ENCODE peak calls at places on chromosomes 13 and 19, in eight cellular contexts. U is transverse colon; I is AG04450; F is GM20000; R is tibial nerve; A is CD4-positive, alpha-beta T cell; T is ovary; M is endothelial cell. V is an unnamed sample.

GRCh38 chr19:5228932-5229777 is 111.5 kb downstream of the PTPRS start:
- DNase-seq in U (no peak), I (no peak), F (no peak), R (no peak), A (no peak), T (peak), M (no peak), V (no peak)

GRCh38 chr13:61648546-61648945 is 232.9 kb upstream of the PCDH20 start:
- DNase-seq in U (no peak), I (no peak), F (no peak), R (no peak), A (no peak), T (no peak), M (no peak), V (no peak)

GRCh38 chr19:55640577-55641375 is at the start of gene ZNF580:
- DNase-seq in U (peak), I (no peak), F (peak), R (peak), A (peak), T (peak), M (peak), V (peak)

GRCh38 chr19:38742906-38743305 is 1.4 kb downstream of the CAPN12 start:
- DNase-seq in U (no peak), I (no peak), F (no peak), R (no peak), A (no peak), T (no peak), M (no peak), V (no peak)

GRCh38 chr13:42707596-42707995 is 73.8 kb upstream of the FAM216B start:
- DNase-seq in U (no peak), I (peak), F (no peak), R (no peak), A (no peak), T (no peak), M (no peak), V (no peak)

GRCh38 chr19:1089891-1090290 is 5.3 kb downstream of the POLR2E start:
- DNase-seq in U (no peak), I (no peak), F (no peak), R (no peak), A (no peak), T (no peak), M (no peak), V (no peak)

GRCh38 chr13:26344980-26345379 is 91.1 kb downstream of the CDK8 start:
- DNase-seq in U (no peak), I (no peak), F (no peak), R (no peak), A (no peak), T (no peak), M (no peak), V (no peak)

GRCh38 chr19:9848060-9848459 is 12.9 kb downstream of the PIN1 start:
- DNase-seq in U (no peak), I (no peak), F (peak), R (no peak), A (peak), T (no peak), M (peak), V (peak)

GRCh38 chr13:63501702-63502101 is 2086.1 kb upstream of the PCDH20 start:
- DNase-seq in U (no peak), I (no peak), F (no peak), R (no peak), A (no peak), T (no peak), M (no peak), V (no peak)

GRCh38 chr13:32415019-32415418 is 12.9 kb downstream of the N4BP2L1 start:
- DNase-seq in U (peak), I (no peak), F (no peak), R (no peak), A (no peak), T (no peak), M (peak), V (peak)

GRCh38 chr19:10871711-10872550 is 578 bp downstream of the CARM1 start:
- DNase-seq in U (peak), I (no peak), F (peak), R (no peak), A (peak), T (peak), M (peak), V (peak)

DNA sequence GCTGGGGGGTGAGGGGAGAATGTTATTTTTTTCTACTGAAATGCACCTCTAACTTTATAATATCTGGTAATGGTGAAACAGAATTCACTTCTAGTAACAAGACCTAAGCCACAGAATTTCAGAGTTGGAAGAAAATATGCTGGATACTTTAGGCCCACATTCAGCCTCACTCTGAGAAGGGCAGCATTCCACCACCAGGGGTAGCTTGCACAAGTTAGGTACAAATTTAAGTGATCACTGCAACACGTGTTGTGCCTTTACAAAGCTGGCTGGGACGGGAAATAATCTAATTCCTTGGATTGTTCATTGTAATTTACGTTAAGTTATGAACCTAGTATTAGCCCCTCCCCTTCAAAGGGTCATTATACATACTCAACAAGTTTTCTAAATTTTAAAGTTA is 192.3 kb downstream of the RGCC start:
- DNase-seq in U (no peak), I (no peak), F (no peak), R (no peak), A (no peak), T (no peak), M (peak), V (no peak)
- TF ChIP-seq CTCF in U (peak), I (peak), F (no peak), R (no peak), A (no peak), T (no peak), M (peak), V (no peak)

DNA sequence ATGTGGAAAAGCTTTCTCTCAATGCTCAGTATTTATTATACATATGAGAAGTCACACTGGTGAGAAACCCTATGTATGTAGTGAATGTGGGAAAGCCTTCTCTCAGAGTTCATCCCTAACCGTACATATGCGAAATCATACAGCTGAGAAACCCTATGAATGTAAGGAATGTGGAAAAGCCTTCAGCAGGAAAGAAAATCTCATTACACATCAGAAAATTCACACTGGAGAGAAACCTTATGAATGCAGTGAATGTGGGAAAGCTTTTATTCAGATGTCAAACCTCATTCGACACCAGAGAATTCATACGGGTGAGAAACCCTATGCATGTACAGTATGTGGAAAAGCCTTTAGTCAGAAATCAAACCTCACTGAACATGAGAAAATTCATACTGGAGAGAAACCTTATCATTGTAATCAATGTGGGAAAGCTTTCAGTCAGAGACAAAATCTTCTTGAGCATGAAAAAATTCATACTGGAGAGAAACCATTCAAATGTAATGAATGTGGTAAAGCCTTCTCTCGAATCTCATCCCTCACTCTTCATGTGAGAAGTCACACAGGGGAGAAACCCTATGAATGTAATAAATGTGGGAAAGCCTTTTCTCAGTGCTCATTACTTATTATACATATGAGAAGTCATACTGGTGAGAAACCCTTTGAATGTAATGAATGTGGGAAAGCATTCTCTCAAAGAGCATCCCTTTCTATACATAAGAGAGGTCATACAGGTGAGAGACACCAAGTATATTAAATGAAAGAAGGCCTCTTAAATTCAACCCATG is 34.4 kb downstream of the ZNF568 start:
- DNase-seq in U (no peak), I (no peak), F (no peak), R (no peak), A (no peak), T (no peak), M (no peak), V (no peak)
- TF ChIP-seq CTCF in U (no peak), I (no peak), F (no peak), R (no peak), A (no peak), T (no peak), M (no peak), V (no peak)

GRCh38 chr19:49487277-49488045 is at the start of gene RPL13A:
- DNase-seq in U (peak), I (peak), F (peak), R (peak), A (peak), T (peak), M (peak), V (peak)

GRCh38 chr19:49486710-49487276 is 615 bp upstream of the RPL13A start:
- DNase-seq in U (no peak), I (no peak), F (no peak), R (no peak), A (no peak), T (no peak), M (no peak), V (no peak)

GRCh38 chr19:49488863-49489537 is 1.6 kb downstream of the RPL13A start:
- DNase-seq in U (no peak), I (no peak), F (no peak), R (no peak), A (no peak), T (no peak), M (no peak), V (no peak)

GRCh38 chr19:49489601-49490167 is 2.3 kb downstream of the RPL13A start:
- DNase-seq in U (no peak), I (no peak), F (no peak), R (no peak), A (no peak), T (no peak), M (no peak), V (peak)

GRCh38 chr19:49488046-49488862 is 846 bp downstream of the RPL13A start:
- DNase-seq in U (no peak), I (no peak), F (no peak), R (no peak), A (no peak), T (no peak), M (no peak), V (no peak)
- TF ChIP-seq CTCF in U (no peak), I (no peak), F (no peak), R (no peak), A (no peak), T (no peak), M (no peak), V (no peak)

GRCh38 chr13:70960841-70961443 is 852.7 kb upstream of the KLHL1 start:
- DNase-seq in U (no peak), I (no peak), F (peak), R (peak), A (no peak), T (no peak), M (peak), V (no peak)
- TF ChIP-seq CTCF in U (peak), I (peak), F (peak), R (peak), A (peak), T (no peak), M (peak), V (no peak)

GRCh38 chr19:13825489-13826475 is 30.5 kb downstream of the ZSWIM4 start:
- DNase-seq in U (no peak), I (no peak), F (no peak), R (no peak), A (no peak), T (no peak), M (no peak), V (no peak)
- TF ChIP-seq CTCF in U (no peak), I (no peak), F (no peak), R (no peak), A (no peak), T (no peak), M (no peak), V (no peak)

V was measured in Calu3.